ENCODE peak calls at places on chromosomes 7 and 10, in four cellular contexts. T is GM12891; F is activated CD4-positive, alpha-beta T cell treated with anti-CD3 and anti-CD28 coated beads for 36 hours; Q is HT1080. N is an unnamed sample.

GRCh38 chr10:52485486-52485885 is 171.4 kb downstream of the DKK1 start:
- DNase-seq in Q (no peak), T (no peak), F (no peak), N (no peak)

GRCh38 chr10:58951750-58952149 is 224.7 kb upstream of the PHYHIPL start:
- DNase-seq in Q (no peak), F (no peak), T (no peak), N (no peak)

GRCh38 chr10:60817135-60817805 is 39.0 kb downstream of the CDK1 start:
- DNase-seq in Q (no peak), T (no peak), F (no peak), N (no peak)

GRCh38 chr7:106048621-106049020 is 63.5 kb downstream of the SYPL1 start:
- DNase-seq in F (no peak), Q (no peak), T (no peak), N (no peak)

GRCh38 chr10:122267849-122268737 is 3.0 kb upstream of the BTBD16 start:
- DNase-seq in T (peak), Q (peak), F (peak), N (peak)

GRCh38 chr10:17954856-17955255 is 3.1 kb downstream of the SLC39A12 start:
- DNase-seq in Q (no peak), F (no peak), T (no peak), N (no peak)

GRCh38 chr10:105800626-105801025 is 1159.5 kb downstream of the SORCS3 start:
- DNase-seq in T (no peak), F (no peak), Q (peak), N (no peak)

GRCh38 chr7:139619367-139619657 is 95.8 kb downstream of the CLEC2L start:
- DNase-seq in F (no peak), T (no peak), Q (peak), N (no peak)

GRCh38 chr7:13793926-13794325 is 195.5 kb downstream of the ETV1 start:
- DNase-seq in F (no peak), Q (no peak), T (no peak), N (no peak)

GRCh38 chr7:124723012-124723411 is 42.6 kb downstream of the GPR37 start:
- DNase-seq in F (no peak), T (no peak), Q (peak), N (no peak)

GRCh38 chr10:75470901-75471300 is 39.5 kb downstream of the LRMDA start:
- DNase-seq in T (no peak), Q (no peak), F (no peak), N (no peak)

GRCh38 chr7:23616593-23616992 is 19.4 kb downstream of the CCDC126 start:
- DNase-seq in Q (no peak), T (no peak), F (no peak), N (no peak)

GRCh38 chr7:138752568-138753518 is 45.0 kb upstream of the TMEM213 start:
- DNase-seq in Q (peak), T (no peak), F (peak), N (no peak)

GRCh38 chr7:152564656-152565055 is 111.3 kb downstream of the XRCC2 start:
- DNase-seq in T (no peak), Q (no peak), F (no peak), N (no peak)

GRCh38 chr7:156703209-156703608 is 62.6 kb downstream of the RNF32 start:
- DNase-seq in T (no peak), F (no peak), Q (no peak), N (no peak)

GRCh38 chr7:157432541-157432956 is 95.7 kb downstream of the DNAJB6 start:
- DNase-seq in T (no peak), Q (peak), F (peak), N (no peak)

GRCh38 chr10:35372329-35372728 is 36.0 kb downstream of the CCNY start:
- DNase-seq in Q (peak), F (no peak), T (no peak), N (no peak)

GRCh38 chr10:42754155-42755027 is 28.2 kb upstream of the BMS1 start:
- DNase-seq in T (no peak), F (peak), Q (no peak), N (peak)

GRCh38 chr10:50653142-50653541 is 29.4 kb upstream of the SGMS1 start:
- DNase-seq in F (peak), T (no peak), Q (no peak), N (no peak)

GRCh38 chr7:134905375-134905774 is 80.9 kb upstream of the AGBL3 start:
- DNase-seq in T (no peak), Q (peak), F (no peak), N (no peak)

GRCh38 chr10:91975438-91975837 is 51.9 kb downstream of the BTAF1 start:
- DNase-seq in F (no peak), T (no peak), Q (no peak), N (no peak)

GRCh38 chr7:22435720-22436119 is 64.3 kb downstream of the STEAP1B start:
- DNase-seq in Q (no peak), T (no peak), F (no peak), N (no peak)

GRCh38 chr7:100044719-100045118 is 4.9 kb upstream of the ZSCAN21 start:
- DNase-seq in F (peak), T (no peak), Q (no peak), N (peak)

GRCh38 chr10:21217107-21217506 is 308.4 kb downstream of the SKIDA1 start:
- DNase-seq in F (no peak), Q (no peak), T (no peak), N (no peak)

GRCh38 chr7:37065779-37066271 is 341.5 kb upstream of the AOAH start:
- DNase-seq in Q (peak), F (peak), T (no peak), N (no peak)

GRCh38 chr10:71462642-71462935 is 65.9 kb downstream of the CDH23 start:
- DNase-seq in T (no peak), F (no peak), Q (no peak), N (no peak)

GRCh38 chr7:76281706-76282343 is 20.6 kb upstream of the HSPB1 start:
- DNase-seq in Q (no peak), T (no peak), F (no peak), N (no peak)

GRCh38 chr10:30111340-30111980 is 52.1 kb upstream of the JCAD start:
- DNase-seq in Q (peak), T (no peak), F (no peak), N (no peak)

GRCh38 chr7:151792671-151793070 is 84.2 kb downstream of the PRKAG2 start:
- DNase-seq in Q (no peak), F (no peak), T (no peak), N (no peak)